ENCODE peak calls at places on chromosomes 3 and 15, in five cellular contexts. A is foreskin fibroblast, M is NCI-H1105, H is GM04503, K is colonic mucosa. B is an unnamed sample.

GRCh38 chr3:124600765-124601164 is 129.5 kb upstream of the UMPS start:
- DNase-seq in A (no peak), M (no peak), H (no peak), K (no peak), B (no peak)

GRCh38 chr3:157098823-157099185 is 61.1 kb downstream of the CCNL1 start:
- DNase-seq in A (peak), M (no peak), H (peak), K (no peak), B (no peak)

GRCh38 chr15:93228546-93228945 is 139.5 kb upstream of the RGMA start:
- DNase-seq in A (no peak), M (no peak), H (no peak), K (no peak), B (no peak)

GRCh38 chr3:48974076-48974864 is 15.8 kb upstream of the P4HTM start:
- DNase-seq in A (no peak), M (no peak), H (no peak), K (no peak), B (no peak)

GRCh38 chr3:188104050-188104449 is 49.9 kb upstream of the LPP start:
- DNase-seq in A (peak), M (no peak), H (no peak), K (no peak), B (no peak)

GRCh38 chr15:100204211-100204610 is 137.6 kb downstream of the ADAMTS17 start:
- DNase-seq in A (no peak), M (no peak), H (no peak), K (no peak), B (no peak)

GRCh38 chr15:99431661-99432091 is 134.1 kb upstream of the MEF2A start:
- DNase-seq in A (no peak), M (no peak), H (no peak), K (no peak), B (no peak)

GRCh38 chr3:99319961-99320360 is 318.4 kb upstream of the COL8A1 start:
- DNase-seq in A (peak), M (no peak), H (peak), K (no peak), B (no peak)

GRCh38 chr15:51888593-51889195 is 59.2 kb downstream of the TMOD3 start:
- DNase-seq in A (peak), M (no peak), H (no peak), K (no peak), B (no peak)

GRCh38 chr3:97138914-97139541 is 324.6 kb downstream of the EPHA6 start:
- DNase-seq in A (no peak), M (no peak), H (no peak), K (no peak), B (no peak)

GRCh38 chr3:159852821-159853505 is 135.7 kb upstream of the IL12A start:
- DNase-seq in A (peak), M (no peak), H (no peak), K (no peak), B (no peak)

GRCh38 chr15:68062214-68062613 is 8.1 kb downstream of the PIAS1 start:
- DNase-seq in A (no peak), M (no peak), H (no peak), K (no peak), B (no peak)

GRCh38 chr3:76024640-76025039 is 239.3 kb upstream of the ZNF717 start:
- DNase-seq in A (peak), M (no peak), H (no peak), K (no peak), B (no peak)

GRCh38 chr3:194809382-194809781 is 123.7 kb downstream of the FAM43A start:
- DNase-seq in A (no peak), M (no peak), H (no peak), K (no peak), B (no peak)

GRCh38 chr3:15292765-15293522 is 39.4 kb downstream of the SH3BP5 start:
- DNase-seq in A (peak), M (no peak), H (no peak), K (no peak), B (no peak)

GRCh38 chr3:143001034-143001368 is 369 bp upstream of the U2SURP start:
- DNase-seq in A (no peak), M (no peak), H (no peak), K (no peak), B (peak)

GRCh38 chr15:31352911-31353811 is 26.5 kb downstream of the KLF13 start:
- DNase-seq in A (peak), M (peak), H (peak), K (no peak), B (peak)

GRCh38 chr3:64667138-64667537 is 20.7 kb downstream of the ADAMTS9 start:
- DNase-seq in A (peak), M (no peak), H (no peak), K (no peak), B (no peak)

GRCh38 chr15:73683624-73684536 is at the start of gene CD276:
- DNase-seq in A (peak), M (no peak), H (no peak), K (peak), B (peak)

GRCh38 chr3:149527531-149528343 is 53.2 kb downstream of the TM4SF4 start:
- DNase-seq in A (no peak), M (no peak), H (no peak), K (no peak), B (no peak)

GRCh38 chr15:96353931-96354730 is 23.6 kb downstream of the NR2F2 start:
- DNase-seq in A (peak), M (no peak), H (no peak), K (no peak), B (no peak)

GRCh38 chr3:194604837-194605236 is 28.4 kb downstream of the TMEM44 start:
- DNase-seq in A (peak), M (no peak), H (no peak), K (no peak), B (no peak)

GRCh38 chr3:114380233-114380645 is 86.4 kb downstream of the TIGIT start:
- DNase-seq in A (peak), M (no peak), H (peak), K (peak), B (no peak)

GRCh38 chr15:62021991-62022600 is 38.2 kb downstream of the VPS13C start:
- DNase-seq in A (peak), M (no peak), H (no peak), K (no peak), B (no peak)

GRCh38 chr3:60294181-60294580 is 957.1 kb downstream of the FHIT start:
- DNase-seq in A (peak), M (no peak), H (no peak), K (no peak), B (no peak)

GRCh38 chr3:57694146-57694545 is 1.3 kb upstream of the DENND6A start:
- DNase-seq in A (no peak), M (no peak), H (no peak), K (no peak), B (no peak)

GRCh38 chr3:107432013-107432515 is 54.8 kb downstream of the CCDC54 start:
- DNase-seq in A (peak), M (peak), H (no peak), K (peak), B (no peak)

GRCh38 chr3:149371001-149371722 is 6.3 kb downstream of the TM4SF1 start:
- DNase-seq in A (peak), M (no peak), H (no peak), K (no peak), B (no peak)

GRCh38 chr3:5143459-5143858 is 21.4 kb downstream of the ARL8B start:
- DNase-seq in A (no peak), M (no peak), H (no peak), K (no peak), B (no peak)

GRCh38 chr3:144665567-144666053 is 694.0 kb downstream of the DIPK2A start:
- DNase-seq in A (no peak), M (no peak), H (no peak), K (no peak), B (no peak)

GRCh38 chr3:60314064-60314463 is 937.2 kb downstream of the FHIT start:
- DNase-seq in A (no peak), M (no peak), H (no peak), K (no peak), B (no peak)

GRCh38 chr3:105154692-105155091 is 212.0 kb upstream of the ALCAM start:
- DNase-seq in A (no peak), M (no peak), H (no peak), K (no peak), B (no peak)